ENCODE peak calls at places on chromosomes 3 and 15, in four cellular contexts. Y is stimulated activated CD4-positive, alpha-beta T cell treated with anti-CD3 and anti-CD28 coated beads, Interleukin-2, amount 100 ng/mL, for 48 hours; X is activated naive CD8-positive, alpha-beta T cell treated with anti-CD3 and anti-CD28 coated beads, Interleukin-2, amount 50 U/mL, for 24 hours; K is MM.1S. A is an unnamed sample.

GRCh38 chr15:77624868-77625267 is 7.8 kb downstream of the LINGO1 start:
- DNase-seq in X (no peak), Y (no peak), K (no peak), A (no peak)

GRCh38 chr15:60134609-60135008 is 130.5 kb downstream of the FOXB1 start:
- DNase-seq in Y (no peak), K (no peak), X (no peak), A (no peak)

GRCh38 chr15:95742836-95743235 is 587.7 kb upstream of the NR2F2 start:
- DNase-seq in Y (no peak), X (no peak), K (no peak), A (no peak)

GRCh38 chr15:47523669-47524068 is 193.6 kb upstream of the SEMA6D start:
- DNase-seq in K (no peak), Y (no peak), X (no peak), A (no peak)

GRCh38 chr3:182484682-182485081 is 308.6 kb upstream of the ATP11B start:
- DNase-seq in K (peak), X (no peak), Y (no peak), A (no peak)

GRCh38 chr3:102165367-102165766 is 269.4 kb upstream of the ZPLD1 start:
- DNase-seq in X (no peak), Y (no peak), K (no peak), A (no peak)

GRCh38 chr3:71685686-71686085 is 39.5 kb downstream of the EIF4E3 start:
- DNase-seq in X (no peak), K (no peak), Y (no peak), A (no peak)

GRCh38 chr3:47412453-47412756 is 31.6 kb downstream of the PTPN23 start:
- DNase-seq in X (no peak), Y (no peak), K (no peak), A (no peak)

GRCh38 chr3:32440481-32441350 is 49.1 kb downstream of the CMTM7 start:
- DNase-seq in Y (no peak), K (no peak), X (no peak), A (no peak)

GRCh38 chr15:94324117-94324826 is 92.9 kb downstream of the MCTP2 start:
- DNase-seq in Y (peak), X (peak), K (peak), A (peak)

GRCh38 chr3:172815857-172816256 is 65.3 kb downstream of the ECT2 start:
- DNase-seq in Y (no peak), K (no peak), X (no peak), A (no peak)

GRCh38 chr3:194688207-194688711 is 2.6 kb downstream of the FAM43A start:
- DNase-seq in Y (no peak), K (peak), X (peak), A (no peak)

GRCh38 chr15:70259640-70260066 is 161.9 kb upstream of the TLE3 start:
- DNase-seq in K (no peak), X (no peak), Y (no peak), A (no peak)

GRCh38 chr3:105353485-105354161 is 13.1 kb upstream of the ALCAM start:
- DNase-seq in X (no peak), K (no peak), Y (no peak), A (no peak)

GRCh38 chr15:45129651-45130129 is at the start of the genes DUOX1 and DUOXA1:
- DNase-seq in K (peak), Y (no peak), X (peak), A (no peak)

A was measured in GM19239.